ENCODE peak calls at places on chromosomes 16 and 17, in nine cellular contexts. G is GM20000; Q is mesenchymal stem cell; K is AG04449; D is GM04504; I is NAMALWA; E is activated naive CD8-positive, alpha-beta T cell treated with anti-CD3 and anti-CD28 coated beads for 36 hours; Z is T-helper 9 cell; R is activated CD4-positive, alpha-beta T cell treated with anti-CD3 and anti-CD28 coated beads for 1 hour. J is an unnamed sample.

GRCh38 chr16:85240982-85241924 is 129.0 kb upstream of the CIBAR2 start:
- DNase-seq in G (no peak), K (no peak), I (peak), R (no peak), D (no peak), Q (no peak), Z (no peak), E (no peak), J (no peak)

GRCh38 chr17:41008811-41009210 is at the start of gene KRTAP3-1:
- DNase-seq in R (no peak), Q (no peak), K (no peak), I (no peak), Z (no peak), E (no peak), D (no peak), G (no peak), J (no peak)

GRCh38 chr16:1183235-1183907 is 30.5 kb downstream of the CACNA1H start:
- DNase-seq in R (no peak), I (no peak), D (peak), Q (peak), Z (no peak), E (no peak), G (no peak), K (no peak), J (no peak)

GRCh38 chr17:80789356-80789902 is 202.2 kb upstream of the CHMP6 start:
- DNase-seq in Z (no peak), I (peak), Q (peak), E (peak), R (no peak), D (peak), K (peak), G (peak), J (no peak)

GRCh38 chr16:84553873-84554399 is 49.5 kb upstream of the MEAK7 start:
- DNase-seq in Z (peak), D (no peak), Q (no peak), K (no peak), E (peak), R (no peak), G (no peak), I (no peak), J (no peak)

GRCh38 chr16:75462804-75463203 is 1.7 kb downstream of the TMEM170A start:
- DNase-seq in D (no peak), K (no peak), G (peak), I (peak), R (no peak), E (no peak), Q (peak), Z (no peak), J (peak)

GRCh38 chr17:77407321-77408277 is 266.8 kb downstream of the SEC14L1 start:
- DNase-seq in R (no peak), D (no peak), K (no peak), E (no peak), Q (no peak), I (no peak), G (no peak), Z (no peak), J (no peak)

GRCh38 chr17:37089998-37090397 is 141.2 kb downstream of the AATF start:
- DNase-seq in G (peak), R (peak), E (peak), I (peak), D (no peak), Q (peak), K (no peak), Z (peak), J (peak)

GRCh38 chr17:33509331-33509730 is 216.2 kb upstream of the ASIC2 start:
- DNase-seq in K (no peak), Q (no peak), Z (no peak), D (no peak), R (no peak), E (no peak), I (no peak), G (no peak), J (no peak)

GRCh38 chr17:82775033-82775823 is 23.4 kb downstream of the TBCD start:
- DNase-seq in R (peak), K (no peak), Z (peak), D (no peak), Q (peak), E (peak), G (peak), I (no peak), J (peak)

GRCh38 chr16:49776085-49776501 is 79.8 kb downstream of the ZNF423 start:
- DNase-seq in K (no peak), E (no peak), G (no peak), R (no peak), Z (no peak), I (no peak), D (no peak), Q (peak), J (no peak)

GRCh38 chr17:42806249-42806648 is 7.6 kb downstream of the CNTD1 start:
- DNase-seq in E (no peak), R (no peak), D (no peak), G (no peak), Z (no peak), I (no peak), Q (no peak), K (no peak), J (no peak)

GRCh38 chr16:71351558-71351901 is 7.0 kb upstream of the CALB2 start:
- DNase-seq in G (no peak), Q (no peak), D (no peak), Z (no peak), I (no peak), E (no peak), R (no peak), K (no peak), J (no peak)

GRCh38 chr17:81340606-81341346 is 45.7 kb upstream of the SLC38A10 start:
- DNase-seq in R (no peak), I (no peak), K (no peak), E (no peak), Q (peak), G (no peak), D (no peak), Z (no peak), J (no peak)

GRCh38 chr17:34537445-34537844 is 41.9 kb upstream of the TMEM132E start:
- DNase-seq in E (no peak), K (no peak), I (no peak), G (no peak), R (no peak), D (no peak), Z (no peak), Q (no peak), J (no peak)

J was measured in GM13977.